ENCODE peak calls at places on chromosomes 1 and 21, in five cellular contexts. W is esophagus squamous epithelium; H is K562; B is heart left ventricle; J is effector memory CD4-positive, alpha-beta T cell. E is an unnamed sample.

GRCh38 chr1:168636200-168636599 is 59.8 kb downstream of the XCL1 start:
- DNase-seq in H (no peak), W (no peak), J (no peak), B (no peak), E (no peak)

GRCh38 chr1:47403321-47403720 is 12.8 kb upstream of the FOXE3 start:
- DNase-seq in J (no peak), H (no peak), W (no peak), B (no peak), E (no peak)

GRCh38 chr21:46250146-46250725 is 21.7 kb upstream of the LSS start:
- DNase-seq in W (no peak), B (no peak), J (no peak), H (no peak), E (no peak)

GRCh38 chr1:56824956-56825355 is 5.8 kb upstream of the FYB2 start:
- DNase-seq in H (no peak), B (no peak), W (no peak), J (no peak), E (no peak)

GRCh38 chr1:198681831-198682756 is 43.3 kb downstream of the PTPRC start:
- DNase-seq in J (peak; percentile 81), B (peak; percentile 48), W (peak; percentile 37), H (no peak), E (peak; percentile 79)

GRCh38 chr1:33468011-33468410 is 4.4 kb upstream of the ZSCAN20 start:
- DNase-seq in J (no peak), B (no peak), W (no peak), H (no peak), E (no peak)

GRCh38 chr1:75723989-75724471 is 479 bp upstream of the ACADM start:
- DNase-seq in J (peak; percentile 53), W (no peak), H (peak; percentile 88), B (peak; percentile 89), E (peak; percentile 74)

GRCh38 chr1:113860891-113861290 is 10.6 kb downstream of the PTPN22 start:
- DNase-seq in B (no peak), W (no peak), J (no peak), H (no peak), E (no peak)

GRCh38 chr1:23110391-23110790 is 58.3 kb downstream of the LUZP1 start:
- DNase-seq in B (no peak), W (no peak), H (no peak), J (no peak), E (no peak)

GRCh38 chr1:204736861-204737260 is 51.3 kb upstream of the LRRN2 start:
- DNase-seq in J (no peak), W (no peak), B (no peak), H (no peak), E (no peak)

GRCh38 chr1:159996653-159997052 is 35.1 kb downstream of the PIGM start:
- DNase-seq in H (no peak), W (no peak), B (no peak), J (no peak), E (no peak)

GRCh38 chr1:223665592-223666312 is at the start of gene CAPN8:
- DNase-seq in B (no peak), J (no peak), H (no peak), W (no peak), E (no peak)

GRCh38 chr1:23475134-23475628 is 8.8 kb downstream of the ASAP3 start:
- DNase-seq in W (no peak), J (no peak), H (no peak), B (no peak), E (no peak)

GRCh38 chr1:147849097-147849873 is 53.3 kb upstream of the GJA8 start:
- DNase-seq in J (no peak), H (no peak), B (no peak), W (no peak), E (no peak)

GRCh38 chr1:222463059-222463730 is 84.7 kb downstream of the HHIPL2 start:
- DNase-seq in H (no peak), W (no peak), J (no peak), B (no peak), E (no peak)
- H3K27me3 ChIP-seq in H (no peaks in the 10 kb centered on the region), W (no peaks in the 10 kb centered on the region), J (no peaks in the 10 kb centered on the region), B (no peaks in the 10 kb centered on the region), E (no peaks in the 10 kb centered on the region)

DNA sequence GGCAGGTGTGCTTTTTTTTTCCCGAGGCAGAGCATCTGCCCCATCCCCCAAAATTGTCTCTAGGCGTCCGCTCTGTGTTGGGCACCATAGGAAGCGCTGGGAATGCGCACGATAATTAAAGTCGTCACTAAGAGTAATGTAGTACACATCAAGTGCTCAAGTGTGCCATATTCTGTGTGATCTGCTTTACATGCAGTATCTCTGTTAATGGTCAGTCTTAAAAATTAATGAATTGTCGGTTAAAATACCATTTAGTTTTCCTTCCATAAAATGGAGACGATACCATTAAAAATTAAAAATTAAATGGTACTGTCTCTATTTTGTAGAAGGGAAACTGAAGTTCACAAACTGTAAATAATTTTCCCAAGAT is 544 bp upstream of the CCT8 start:
- DNase-seq in B (no peak), J (no peak), H (no peak), W (no peak), E (no peak)
- H3K4me3 ChIP-seq in B (peak overlapping the region; percentile 75), J (peak overlapping the region; percentile 90), H (peak overlapping the region; percentile 83), W (peak overlapping the region; percentile 95), E (peak overlapping the region; percentile 92)

GRCh38 chr1:153260473-153260979 is 1.0 kb downstream of the LORICRIN start:
- DNase-seq in W (no peak), J (no peak), B (no peak), H (no peak), E (no peak)

GRCh38 chr1:153259387-153259786 is at the start of gene LORICRIN:
- DNase-seq in B (no peak), H (no peak), W (no peak), J (no peak), E (no peak)

GRCh38 chr1:153262462-153263157 is 3.1 kb downstream of the LORICRIN start:
- DNase-seq in J (no peak), B (no peak), H (no peak), W (no peak), E (no peak)

GRCh38 chr1:153260980-153261792 is 1.7 kb downstream of the LORICRIN start:
- DNase-seq in B (no peak), H (peak; percentile 13), W (no peak), J (no peak), E (no peak)

GRCh38 chr1:153261793-153262371 is 2.4 kb downstream of the LORICRIN start:
- DNase-seq in B (no peak), H (no peak), J (no peak), W (no peak), E (no peak)
- H3K27me3 ChIP-seq in B (peaks cover 46% of the 10 kb centered on the region), H (peaks cover 49% of the 10 kb centered on the region), J (peaks cover 28% of the 10 kb centered on the region), W (peaks cover 71% of the 10 kb centered on the region), E (peaks cover 12% of the 10 kb centered on the region)

GRCh38 chr1:203076031-203076511 is 9.7 kb downstream of the MYOG start:
- DNase-seq in J (no peak), W (no peak), B (no peak), H (no peak), E (no peak)
- H3K4me3 ChIP-seq in J (no peak overlapping the region), W (peak overlapping the region; percentile 1), B (peak overlapping the region; percentile 49), H (no peak overlapping the region), E (no peak overlapping the region)

GRCh38 chr21:44497641-44498243 is 42.3 kb downstream of the KRTAP10-1 start:
- DNase-seq in B (no peak), H (no peak), J (no peak), W (no peak), E (no peak)

GRCh38 chr21:44498280-44498964 is 41.6 kb downstream of the KRTAP10-1 start:
- DNase-seq in J (no peak), B (no peak), H (no peak), W (no peak), E (no peak)

GRCh38 chr21:44496196-44496899 is 41.0 kb downstream of the LRRC3 start:
- DNase-seq in W (no peak), H (no peak), B (no peak), J (no peak), E (no peak)

GRCh38 chr21:44495641-44496040 is 40.3 kb downstream of the LRRC3 start:
- DNase-seq in J (no peak), H (no peak), W (no peak), B (no peak), E (no peak)

GRCh38 chr21:44496900-44497550 is 41.7 kb downstream of the LRRC3 start:
- DNase-seq in B (no peak), W (no peak), H (no peak), J (no peak), E (no peak)
- H3K27me3 ChIP-seq in B (peaks cover 10% of the 10 kb centered on the region), W (peaks cover 78% of the 10 kb centered on the region), H (peaks cover 88% of the 10 kb centered on the region), J (peaks cover 3% of the 10 kb centered on the region), E (no peaks in the 10 kb centered on the region)

GRCh38 chr1:27570823-27571222 is 33.1 kb downstream of the AHDC1 start:
- DNase-seq in H (no peak), W (no peak), J (no peak), B (no peak), E (no peak)
- H3K4me3 ChIP-seq in H (no peak overlapping the region), W (no peak overlapping the region), J (no peak overlapping the region), B (no peak overlapping the region), E (no peak overlapping the region)

GRCh38 chr1:3656450-3657095 is 4.3 kb downstream of the TP73 start:
- DNase-seq in H (no peak), W (no peak), J (no peak), B (no peak), E (no peak)

GRCh38 chr1:3658231-3658615 is 5.9 kb downstream of the TP73 start:
- DNase-seq in B (no peak), H (no peak), J (no peak), W (no peak), E (no peak)

GRCh38 chr1:3657578-3658230 is 5.4 kb downstream of the TP73 start:
- DNase-seq in H (no peak), W (no peak), B (no peak), J (no peak), E (no peak)

GRCh38 chr1:3659093-3659492 is 6.8 kb downstream of the TP73 start:
- DNase-seq in W (no peak), J (no peak), B (no peak), H (no peak), E (no peak)

DNA sequence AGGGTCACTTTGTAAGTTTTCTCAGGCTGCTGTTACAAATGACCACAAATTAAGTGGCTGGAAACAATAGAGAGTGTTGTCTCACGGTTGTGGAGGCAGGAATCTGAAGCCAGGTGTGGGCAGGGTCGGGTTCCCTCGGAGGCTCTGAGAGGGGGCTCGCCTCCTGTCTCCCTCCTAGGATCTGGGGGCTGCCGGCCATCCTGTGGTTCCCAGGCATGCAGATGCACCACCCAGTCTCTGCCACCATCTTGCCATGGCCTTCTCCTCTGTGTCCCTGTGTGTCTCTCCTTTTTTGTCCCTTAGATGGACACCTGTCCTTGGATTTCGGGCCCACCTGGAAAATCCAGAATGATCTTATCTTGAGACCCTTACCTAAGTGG is 4.8 kb downstream of the TP73 start:
- DNase-seq in H (no peak), W (no peak), J (no peak), B (no peak), E (no peak)
- H3K27me3 ChIP-seq in H (peaks cover 64% of the 10 kb centered on the region), W (peaks cover 64% of the 10 kb centered on the region), J (peaks cover 16% of the 10 kb centered on the region), B (peaks cover 16% of the 10 kb centered on the region), E (peaks cover 10% of the 10 kb centered on the region)